ENCODE peak calls at places on chromosomes 16 and 17, in six cellular contexts. V is ecto neural progenitor cell, K is skeletal muscle cell, A is EH, R is naive B cell, S is AG08395. J is an unnamed sample.

GRCh38 chr16:46974352-46974751 is 878 bp upstream of the DNAJA2 start:
- DNase-seq in V (no peak), K (no peak), A (peak), R (peak), S (no peak), J (no peak)

GRCh38 chr17:19378416-19379293 is at the start of gene MAPK7:
- DNase-seq in V (peak), K (no peak), A (no peak), R (no peak), S (no peak), J (no peak)

GRCh38 chr16:11370084-11370931 is 25.0 kb downstream of the RMI2 start:
- DNase-seq in V (no peak), K (no peak), A (no peak), R (peak), S (no peak), J (no peak)

GRCh38 chr16:11681526-11681925 is 13.3 kb downstream of the SNN start:
- DNase-seq in V (no peak), K (no peak), A (no peak), R (peak), S (no peak), J (no peak)

GRCh38 chr16:73921295-73921694 is 375.3 kb upstream of the PSMD7 start:
- DNase-seq in V (no peak), K (no peak), A (no peak), R (no peak), S (no peak), J (no peak)

GRCh38 chr17:2487306-2487705 is 24.4 kb downstream of the METTL16 start:
- DNase-seq in V (no peak), K (no peak), A (no peak), R (no peak), S (no peak), J (no peak)

GRCh38 chr16:1745181-1745899 is 26.0 kb downstream of the NME3 start:
- DNase-seq in V (no peak), K (no peak), A (peak), R (no peak), S (peak), J (no peak)

GRCh38 chr16:70665806-70666735 is 19.7 kb downstream of the IL34 start:
- DNase-seq in V (no peak), K (no peak), A (no peak), R (no peak), S (no peak), J (no peak)

GRCh38 chr17:73439597-73439996 is 127.8 kb upstream of the CDC42EP4 start:
- DNase-seq in V (no peak), K (no peak), A (no peak), R (no peak), S (no peak), J (no peak)

GRCh38 chr17:42050360-42051012 is at the start of gene C17orf113:
- DNase-seq in V (peak), K (no peak), A (peak), R (peak), S (peak), J (peak)

GRCh38 chr17:3924421-3925350 is 8.4 kb upstream of the P2RX1 start:
- DNase-seq in V (peak), K (no peak), A (no peak), R (no peak), S (no peak), J (no peak)

GRCh38 chr16:20850981-20851380 is 44.7 kb downstream of the REXO5 start:
- DNase-seq in V (no peak), K (no peak), A (no peak), R (no peak), S (no peak), J (no peak)

GRCh38 chr17:48791128-48792032 is 25.6 kb downstream of the TTLL6 start:
- DNase-seq in V (peak), K (no peak), A (peak), R (no peak), S (peak), J (peak)

GRCh38 chr16:88333645-88334516 is 48.9 kb upstream of the ZNF469 start:
- DNase-seq in V (no peak), K (no peak), A (no peak), R (no peak), S (no peak), J (no peak)

GRCh38 chr17:76539631-76540271 is at the start of gene PRCD:
- DNase-seq in V (peak), K (no peak), A (no peak), R (no peak), S (no peak), J (no peak)

GRCh38 chr17:72136692-72137550 is 16.1 kb downstream of the SOX9 start:
- DNase-seq in V (no peak), K (peak), A (peak), R (no peak), S (peak), J (no peak)

GRCh38 chr17:77085916-77086432 is 54.8 kb upstream of the SEC14L1 start:
- DNase-seq in V (no peak), K (no peak), A (no peak), R (no peak), S (no peak), J (no peak)

GRCh38 chr16:1788095-1788707 is 5.3 kb downstream of the IGFALS start:
- DNase-seq in V (no peak), K (no peak), A (no peak), R (no peak), S (no peak), J (no peak)

GRCh38 chr16:87644596-87644995 is 42.3 kb downstream of the JPH3 start:
- DNase-seq in V (no peak), K (no peak), A (no peak), R (no peak), S (no peak), J (no peak)

GRCh38 chr17:3935140-3935542 is 18.9 kb upstream of the P2RX1 start:
- DNase-seq in V (peak), K (peak), A (peak), R (peak), S (no peak), J (no peak)

GRCh38 chr16:519841-520687 is 7.4 kb upstream of the CAPN15 start:
- DNase-seq in V (no peak), K (no peak), A (no peak), R (no peak), S (no peak), J (no peak)

GRCh38 chr17:13558588-13558987 is 43.1 kb downstream of the HS3ST3A1 start:
- DNase-seq in V (no peak), K (no peak), A (no peak), R (no peak), S (no peak), J (no peak)

GRCh38 chr17:77842148-77842905 is 116.2 kb upstream of the TNRC6C start:
- DNase-seq in V (no peak), K (no peak), A (peak), R (no peak), S (peak), J (no peak)

GRCh38 chr17:27760069-27760885 is 40.1 kb downstream of the NOS2 start:
- DNase-seq in V (peak), K (no peak), A (peak), R (peak), S (peak), J (peak)

GRCh38 chr17:81869221-81870154 is 1.6 kb downstream of the ARHGDIA start:
- DNase-seq in V (peak), K (no peak), A (peak), R (peak), S (no peak), J (no peak)

GRCh38 chr16:22762486-22762885 is 51.5 kb upstream of the HS3ST2 start:
- DNase-seq in V (no peak), K (no peak), A (no peak), R (no peak), S (no peak), J (no peak)

J was measured in GM18507.